ENCODE peak calls at places on chromosomes 4 and X, in eight cellular contexts. C, W, U, I, N, Y, T and Q are unnamed samples.

GRCh38 chrX:115560978-115561604 is at the start of gene PLS3:
- DNase-seq in C (peak; percentile 90), W (peak; percentile 94), U (peak; percentile 60), I (peak; percentile 83), N (peak; percentile 84), Y (peak; percentile 93), T (peak; percentile 89), Q (no peak)

GRCh38 chr4:139085141-139085540 is 69.6 kb downstream of the NOCT start:
- DNase-seq in C (no peak), W (peak; percentile 13), U (no peak), I (peak; percentile 14), N (peak; percentile 52), Y (no peak), T (peak; percentile 48), Q (no peak)

GRCh38 chr4:41142946-41143720 is 71.2 kb downstream of the APBB2 start:
- DNase-seq in C (no peak), W (no peak), U (peak; percentile 84), I (peak; percentile 97), N (peak; percentile 62), Y (peak; percentile 52), T (peak; percentile 97), Q (peak; percentile 79)

GRCh38 chr4:121272526-121272925 is 108.3 kb downstream of the QRFPR start:
- DNase-seq in C (peak; percentile 69), W (peak; percentile 5), U (peak; percentile 24), I (peak; percentile 81), N (no peak), Y (peak; percentile 59), T (peak; percentile 84), Q (no peak)

GRCh38 chrX:39152106-39152649 is 350.9 kb downstream of the MID1IP1 start:
- DNase-seq in C (peak; percentile 40), W (peak; percentile 14), U (no peak), I (no peak), N (no peak), Y (peak; percentile 28), T (peak; percentile 4), Q (no peak)

GRCh38 chr4:19729873-19730735 is 521.6 kb upstream of the SLIT2 start:
- DNase-seq in C (no peak), W (no peak), U (no peak), I (peak; percentile 65), N (peak; percentile 86), Y (no peak), T (peak; percentile 59), Q (no peak)

GRCh38 chr4:76204936-76205335 is 8.7 kb downstream of the SCARB2 start:
- DNase-seq in C (no peak), W (no peak), U (no peak), I (no peak), N (no peak), Y (no peak), T (no peak), Q (no peak)

GRCh38 chr4:104589264-104589868 is 94.7 kb upstream of the CXXC4 start:
- DNase-seq in C (no peak), W (no peak), U (no peak), I (no peak), N (no peak), Y (no peak), T (no peak), Q (no peak)

GRCh38 chr4:27176400-27176799 is 315.8 kb downstream of the STIM2 start:
- DNase-seq in C (peak; percentile 24), W (peak; percentile 14), U (no peak), I (peak; percentile 49), N (no peak), Y (peak; percentile 72), T (peak; percentile 6), Q (no peak)

GRCh38 chr4:40531636-40532023 is 98.0 kb downstream of the RBM47 start:
- DNase-seq in C (no peak), W (no peak), U (no peak), I (no peak), N (no peak), Y (no peak), T (no peak), Q (no peak)

GRCh38 chrX:254630-255215 is 26.5 kb upstream of the PLCXD1 start:
- DNase-seq in C (no peak), W (no peak), U (no peak), I (no peak), N (no peak), Y (peak; percentile 0), T (no peak), Q (no peak)

GRCh38 chr4:148056879-148057278 is 325.0 kb downstream of the ARHGAP10 start:
- DNase-seq in C (peak; percentile 94), W (peak; percentile 3), U (no peak), I (peak; percentile 72), N (peak; percentile 25), Y (no peak), T (peak; percentile 69), Q (no peak)

GRCh38 chr4:94641702-94642560 is 115.8 kb upstream of the BMPR1B start:
- DNase-seq in C (no peak), W (peak; percentile 84), U (no peak), I (peak; percentile 84), N (peak; percentile 69), Y (no peak), T (peak; percentile 66), Q (peak; percentile 56)

GRCh38 chr4:17013382-17014006 is 115.0 kb upstream of the LDB2 start:
- DNase-seq in C (no peak), W (no peak), U (no peak), I (peak; percentile 51), N (peak; percentile 80), Y (no peak), T (peak; percentile 48), Q (no peak)

GRCh38 chrX:19121898-19122640 is at the start of gene ADGRG2:
- DNase-seq in C (no peak), W (peak; percentile 55), U (no peak), I (peak; percentile 7), N (peak; percentile 1), Y (peak; percentile 49), T (peak; percentile 16), Q (no peak)

GRCh38 chrX:40661489-40661888 is 14.1 kb upstream of the CXorf38 start:
- DNase-seq in C (no peak), W (no peak), U (no peak), I (no peak), N (no peak), Y (no peak), T (no peak), Q (no peak)

GRCh38 chrX:40660381-40660780 is 13.0 kb upstream of the CXorf38 start:
- DNase-seq in C (no peak), W (no peak), U (no peak), I (no peak), N (no peak), Y (no peak), T (no peak), Q (no peak)

GRCh38 chrX:40663078-40663740 is 15.8 kb upstream of the CXorf38 start:
- DNase-seq in C (peak; percentile 58), W (no peak), U (no peak), I (no peak), N (no peak), Y (no peak), T (no peak), Q (no peak)

GRCh38 chrX:40663880-40664630 is 16.7 kb upstream of the CXorf38 start:
- DNase-seq in C (no peak), W (peak; percentile 39), U (no peak), I (peak; percentile 5), N (peak; percentile 4), Y (peak; percentile 39), T (peak; percentile 69), Q (no peak)
- TF ChIP-seq CTCF in C (no peak), W (peak; percentile 23), U (peak; percentile 45), I (no peak), N (no peak), Y (peak; percentile 45), T (peak; percentile 64), Q (peak; percentile 38)

DNA sequence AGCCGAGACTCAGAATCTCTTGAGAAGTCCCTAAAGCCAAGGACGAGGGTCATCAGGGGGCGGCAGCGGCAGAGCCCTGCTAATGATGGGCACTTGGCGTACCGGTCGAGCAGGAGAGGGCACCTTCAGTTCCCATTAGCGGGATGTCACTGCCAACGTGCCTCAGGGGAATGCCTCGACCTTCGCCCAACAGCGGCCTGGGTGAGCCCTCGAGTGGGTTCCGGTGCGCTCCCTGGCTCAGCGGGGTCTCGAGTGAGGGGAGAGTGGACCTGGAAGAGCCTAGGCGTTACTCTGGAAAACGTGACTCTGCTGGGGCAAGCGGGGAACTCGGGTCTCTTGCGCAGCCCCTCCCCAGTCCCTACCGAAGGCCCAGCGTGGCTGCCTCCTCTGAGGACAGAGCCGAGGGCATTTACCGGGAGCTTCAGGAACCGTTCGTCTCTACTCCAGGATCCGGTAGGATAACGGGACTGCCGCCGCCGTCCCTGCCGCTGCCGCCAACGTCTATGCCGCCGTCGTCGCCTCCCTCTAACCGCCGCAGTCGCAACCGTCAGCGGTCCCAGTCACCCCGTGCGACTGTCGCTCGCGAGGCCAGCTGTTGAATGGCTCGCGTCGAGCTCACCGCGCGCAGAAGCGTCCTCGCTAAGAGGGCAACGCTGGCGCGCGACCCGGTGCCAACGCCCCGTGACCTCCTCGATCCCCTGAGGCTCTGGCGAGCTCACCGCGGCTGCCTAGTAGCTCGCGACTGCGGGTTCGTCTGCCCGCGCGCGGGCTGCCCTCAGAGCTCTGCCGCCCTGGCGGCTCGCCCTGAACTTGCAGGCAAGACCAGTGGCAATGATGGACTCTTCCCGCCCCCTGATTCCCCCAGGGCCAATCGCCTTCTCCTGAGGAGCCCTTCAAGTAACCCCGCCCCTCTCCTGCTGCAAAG is 37.1 kb downstream of the PGRMC1 start:
- DNase-seq in C (peak; percentile 34), W (no peak), U (no peak), I (peak; percentile 23), N (peak; percentile 19), Y (peak; percentile 23), T (peak; percentile 58), Q (no peak)
- H3K4me3 ChIP-seq in C (no peak overlapping the region), W (no peak overlapping the region), U (peak overlapping the region; percentile 13), I (peak overlapping the region; percentile 3), N (no peak overlapping the region), Y (no peak overlapping the region), T (peak overlapping the region; percentile 14), Q (no peak overlapping the region)

DNA sequence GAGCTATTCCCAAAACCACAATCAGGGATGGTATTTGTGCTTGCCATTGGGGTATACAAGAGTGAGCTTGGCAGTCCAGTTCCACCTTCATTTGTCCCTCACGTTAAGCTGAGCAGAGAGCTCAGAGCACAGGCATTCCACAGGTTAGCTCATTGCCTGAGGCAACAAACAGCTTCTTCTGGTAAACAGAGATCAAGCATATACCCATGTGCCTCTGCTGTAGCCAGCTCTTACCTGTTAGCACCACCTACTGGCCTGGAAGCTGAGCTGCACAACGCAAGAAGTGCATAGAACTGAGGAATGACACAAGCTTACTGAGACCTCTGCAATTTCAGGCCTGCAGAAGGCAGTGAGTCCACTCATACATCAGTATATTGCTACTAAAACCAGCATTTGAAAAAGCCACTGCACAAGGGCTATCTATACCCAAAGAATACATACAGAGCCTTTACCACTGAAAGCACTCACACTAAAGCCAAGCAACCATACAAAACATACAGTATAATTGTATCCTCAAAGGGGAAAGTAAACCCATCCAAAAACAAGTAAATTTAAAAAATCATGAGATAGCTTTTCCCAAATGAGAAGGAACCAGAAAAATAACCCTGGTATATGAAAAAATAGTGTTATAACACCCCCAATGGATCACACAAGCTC is 258.3 kb upstream of the GABRA2 start:
- DNase-seq in C (peak; percentile 66), W (peak; percentile 24), U (peak; percentile 20), I (no peak), N (no peak), Y (peak; percentile 68), T (peak; percentile 82), Q (peak; percentile 6)
- TF ChIP-seq CTCF in C (peak; percentile 81), W (no peak), U (peak; percentile 80), I (peak; percentile 35), N (no peak), Y (peak; percentile 58), T (peak; percentile 88), Q (peak; percentile 62)

DNA sequence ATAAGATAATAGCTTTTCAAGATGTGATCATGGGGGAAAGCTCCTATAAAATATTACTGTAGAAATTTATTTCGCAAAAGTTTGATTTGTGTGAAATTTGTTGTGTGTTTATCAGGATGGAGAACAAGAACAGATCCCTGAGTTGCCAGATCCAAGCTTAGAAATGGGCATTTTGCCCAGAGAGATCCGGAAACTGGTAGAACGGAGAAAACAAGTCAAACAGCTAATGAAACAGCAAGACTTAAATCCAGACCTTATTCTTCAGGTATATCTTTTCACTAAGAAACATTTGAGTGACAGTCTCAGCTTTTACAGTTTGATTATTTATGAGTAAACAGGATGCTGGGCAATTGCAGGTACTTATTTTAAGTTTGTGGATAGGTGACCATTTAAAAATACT is 54.5 kb downstream of the POLA1 start:
- DNase-seq in C (no peak), W (no peak), U (no peak), I (no peak), N (no peak), Y (no peak), T (no peak), Q (no peak)
- H3K4me3 ChIP-seq in C (no peak overlapping the region), W (no peak overlapping the region), U (no peak overlapping the region), I (no peak overlapping the region), N (no peak overlapping the region), Y (no peak overlapping the region), T (no peak overlapping the region), Q (no peak overlapping the region)